ENCODE peak calls at places on chromosomes 3 and 15, in five cellular contexts. One of them, this sample, is unnamed.
A peak's percentile ranks its signal among the peaks of the same experiment; 100 is the strongest.

GRCh38 chr3:18987070-18987469 is 161.2 kb upstream of the KCNH8 start:
- DNase-seq in H1: no peak
- DNase-seq in K562: no peak
- DNase-seq in HepG2: no peak
- DNase-seq in GM12878: no peak
- DNase-seq in this sample: no peak

GRCh38 chr15:32042269-32042996 is 12.1 kb downstream of the CHRNA7 start:
- DNase-seq in H1: no peak
- DNase-seq in K562: no peak
- DNase-seq in HepG2: no peak
- DNase-seq in GM12878: no peak
- DNase-seq in this sample: peak; percentile 51

GRCh38 chr3:165185707-165186327 is 10.4 kb downstream of the SLITRK3 start:
- DNase-seq in K562: peak; percentile 48
- DNase-seq in H1: no peak
- DNase-seq in GM12878: peak; percentile 0
- DNase-seq in HepG2: peak; percentile 55
- DNase-seq in this sample: peak; percentile 64

GRCh38 chr15:59456114-59456513 is 18.1 kb downstream of the FAM81A start:
- DNase-seq in GM12878: no peak
- DNase-seq in HepG2: no peak
- DNase-seq in K562: no peak
- DNase-seq in H1: no peak
- DNase-seq in this sample: no peak

GRCh38 chr3:71131385-71131871 is 452.1 kb downstream of the FOXP1 start:
- DNase-seq in H1: no peak
- DNase-seq in K562: no peak
- DNase-seq in GM12878: no peak
- DNase-seq in HepG2: no peak
- DNase-seq in this sample: no peak

GRCh38 chr15:64134322-64134829 is 17.2 kb upstream of the SNX22 start:
- DNase-seq in K562: no peak
- DNase-seq in H1: no peak
- DNase-seq in HepG2: no peak
- DNase-seq in GM12878: no peak
- DNase-seq in this sample: no peak

GRCh38 chr3:165256554-165256953 is 60.4 kb upstream of the SLITRK3 start:
- DNase-seq in HepG2: no peak
- DNase-seq in H1: no peak
- DNase-seq in K562: no peak
- DNase-seq in GM12878: no peak
- DNase-seq in this sample: no peak

GRCh38 chr15:55917881-55918296 is 75.5 kb downstream of the NEDD4 start:
- DNase-seq in GM12878: no peak
- DNase-seq in K562: peak; percentile 6
- DNase-seq in H1: no peak
- DNase-seq in HepG2: peak; percentile 58
- DNase-seq in this sample: peak; percentile 23

GRCh38 chr3:164539215-164539614 is 539.1 kb downstream of the SI start:
- DNase-seq in K562: no peak
- DNase-seq in H1: no peak
- DNase-seq in HepG2: no peak
- DNase-seq in GM12878: no peak
- DNase-seq in this sample: no peak

GRCh38 chr3:28577941-28578340 is 229.3 kb upstream of the AZI2 start:
- DNase-seq in H1: no peak
- DNase-seq in HepG2: no peak
- DNase-seq in GM12878: no peak
- DNase-seq in K562: no peak
- DNase-seq in this sample: no peak

GRCh38 chr3:193932576-193932975 is 203.4 kb upstream of the HES1 start:
- DNase-seq in H1: no peak
- DNase-seq in GM12878: no peak
- DNase-seq in HepG2: no peak
- DNase-seq in K562: no peak
- DNase-seq in this sample: no peak

GRCh38 chr3:169923189-169923588 is 11.8 kb downstream of the SAMD7 start:
- DNase-seq in K562: no peak
- DNase-seq in HepG2: peak; percentile 6
- DNase-seq in GM12878: no peak
- DNase-seq in H1: no peak
- DNase-seq in this sample: peak; percentile 76

GRCh38 chr15:97168704-97169475 is 791.6 kb upstream of the ARRDC4 start:
- DNase-seq in HepG2: no peak
- DNase-seq in H1: no peak
- DNase-seq in GM12878: no peak
- DNase-seq in K562: no peak
- DNase-seq in this sample: no peak

GRCh38 chr3:146161725-146162047 is 702 bp upstream of the PLOD2 start:
- DNase-seq in H1: no peak
- DNase-seq in K562: no peak
- DNase-seq in HepG2: peak; percentile 50
- DNase-seq in GM12878: no peak
- DNase-seq in this sample: no peak

GRCh38 chr3:35483131-35483530 is 156.2 kb upstream of the ARPP21 start:
- DNase-seq in K562: no peak
- DNase-seq in GM12878: no peak
- DNase-seq in HepG2: no peak
- DNase-seq in H1: no peak
- DNase-seq in this sample: peak; percentile 17

GRCh38 chr3:40846466-40846865 is 321.7 kb downstream of the ZNF621 start:
- DNase-seq in H1: no peak
- DNase-seq in HepG2: no peak
- DNase-seq in GM12878: no peak
- DNase-seq in K562: no peak
- DNase-seq in this sample: no peak

GRCh38 chr3:65485826-65486592 is 552.7 kb downstream of the MAGI1 start:
- DNase-seq in H1: no peak
- DNase-seq in HepG2: no peak
- DNase-seq in GM12878: no peak
- DNase-seq in K562: no peak
- DNase-seq in this sample: no peak

GRCh38 chr15:84387086-84387485 is 151.5 kb downstream of the GOLGA6L4 start:
- DNase-seq in HepG2: no peak
- DNase-seq in K562: no peak
- DNase-seq in GM12878: no peak
- DNase-seq in H1: no peak
- DNase-seq in this sample: no peak

GRCh38 chr3:146196789-146197188 is 35.8 kb upstream of the PLOD2 start:
- DNase-seq in GM12878: no peak
- DNase-seq in K562: no peak
- DNase-seq in HepG2: no peak
- DNase-seq in H1: no peak
- DNase-seq in this sample: no peak

GRCh38 chr15:80210612-80211554 is 41.1 kb downstream of the CTXND1 start:
- DNase-seq in H1: no peak
- DNase-seq in GM12878: no peak
- DNase-seq in K562: no peak
- DNase-seq in HepG2: no peak
- DNase-seq in this sample: no peak

GRCh38 chr3:130759692-130760338 is 13.2 kb upstream of the PIK3R4 start:
- DNase-seq in GM12878: no peak
- DNase-seq in H1: no peak
- DNase-seq in K562: peak; percentile 8
- DNase-seq in HepG2: peak; percentile 41
- DNase-seq in this sample: peak; percentile 55

GRCh38 chr3:27253831-27254230 is 115.4 kb downstream of the NEK10 start:
- DNase-seq in H1: peak; percentile 17
- DNase-seq in GM12878: peak; percentile 1
- DNase-seq in HepG2: peak; percentile 25
- DNase-seq in K562: no peak
- DNase-seq in this sample: peak; percentile 40

GRCh38 chr15:74776851-74777768 is 4.8 kb upstream of the CSK start:
- DNase-seq in K562: no peak
- DNase-seq in HepG2: no peak
- DNase-seq in H1: no peak
- DNase-seq in GM12878: peak; percentile 86
- DNase-seq in this sample: peak; percentile 54

GRCh38 chr3:61564405-61565059 is 3.2 kb downstream of the PTPRG start:
- DNase-seq in H1: no peak
- DNase-seq in HepG2: no peak
- DNase-seq in K562: peak; percentile 7
- DNase-seq in GM12878: no peak
- DNase-seq in this sample: peak; percentile 79

DNA sequence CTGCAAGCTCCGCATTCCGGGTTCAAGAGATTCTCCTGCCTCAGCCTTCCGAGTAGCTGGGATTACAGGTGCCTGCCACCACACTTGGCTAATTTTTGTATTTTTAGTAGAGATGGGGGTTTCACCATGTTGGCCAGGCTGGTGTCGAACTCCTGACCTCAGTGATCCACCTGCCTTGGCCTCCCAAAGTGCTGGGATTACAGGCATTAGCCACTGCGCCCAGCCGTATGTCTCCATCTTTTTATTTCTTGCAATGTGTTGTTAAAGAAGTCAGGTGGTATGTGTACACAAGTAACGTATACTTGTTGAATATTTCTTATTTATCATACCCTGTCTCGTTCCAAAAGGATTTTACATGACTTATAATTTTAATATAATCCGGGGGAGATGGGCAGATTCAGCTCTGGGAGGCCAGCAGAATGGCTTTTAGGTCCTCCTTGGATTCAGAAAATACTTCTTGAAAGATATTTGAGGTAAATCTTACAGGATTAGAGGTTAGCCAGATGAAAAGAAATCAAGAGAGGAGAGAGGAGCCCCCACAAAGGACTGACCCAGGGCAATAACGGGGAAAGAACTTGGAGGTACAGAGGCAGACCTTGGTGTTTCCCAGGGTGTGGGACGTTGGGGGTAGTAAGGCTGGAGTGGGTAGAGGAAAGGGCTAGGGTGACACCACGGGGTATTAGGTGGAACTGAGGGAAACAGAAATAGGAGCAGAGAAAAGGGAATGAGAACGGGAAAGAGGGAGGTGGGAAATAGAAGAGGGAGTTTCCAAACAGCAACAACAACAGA is 27.2 kb upstream of the MUC20 start:
- DNase-seq in GM12878: no peak
- DNase-seq in K562: no peak
- DNase-seq in HepG2: no peak
- DNase-seq in H1: no peak
- DNase-seq in this sample: no peak
- TF ChIP-seq GABPA in GM12878: no peak
- TF ChIP-seq GABPA in K562: no peak
- TF ChIP-seq GABPA in HepG2: no peak
- TF ChIP-seq GABPA in H1: no peak
- TF ChIP-seq GABPA in this sample: no peak

GRCh38 chr3:128079823-128080222 is 27.6 kb downstream of the SEC61A1 start:
- DNase-seq in H1: no peak
- DNase-seq in GM12878: no peak
- DNase-seq in K562: no peak
- DNase-seq in HepG2: no peak
- DNase-seq in this sample: no peak

GRCh38 chr3:128078875-128079274 is 26.6 kb downstream of the SEC61A1 start:
- DNase-seq in K562: no peak
- DNase-seq in HepG2: no peak
- DNase-seq in GM12878: no peak
- DNase-seq in H1: no peak
- DNase-seq in this sample: no peak

GRCh38 chr3:128081846-128082245 is 29.6 kb downstream of the SEC61A1 start:
- DNase-seq in GM12878: no peak
- DNase-seq in H1: no peak
- DNase-seq in HepG2: no peak
- DNase-seq in K562: no peak
- DNase-seq in this sample: no peak

GRCh38 chr3:128081226-128081625 is 29.0 kb downstream of the SEC61A1 start:
- DNase-seq in HepG2: no peak
- DNase-seq in K562: no peak
- DNase-seq in GM12878: no peak
- DNase-seq in H1: no peak
- DNase-seq in this sample: no peak

DNA sequence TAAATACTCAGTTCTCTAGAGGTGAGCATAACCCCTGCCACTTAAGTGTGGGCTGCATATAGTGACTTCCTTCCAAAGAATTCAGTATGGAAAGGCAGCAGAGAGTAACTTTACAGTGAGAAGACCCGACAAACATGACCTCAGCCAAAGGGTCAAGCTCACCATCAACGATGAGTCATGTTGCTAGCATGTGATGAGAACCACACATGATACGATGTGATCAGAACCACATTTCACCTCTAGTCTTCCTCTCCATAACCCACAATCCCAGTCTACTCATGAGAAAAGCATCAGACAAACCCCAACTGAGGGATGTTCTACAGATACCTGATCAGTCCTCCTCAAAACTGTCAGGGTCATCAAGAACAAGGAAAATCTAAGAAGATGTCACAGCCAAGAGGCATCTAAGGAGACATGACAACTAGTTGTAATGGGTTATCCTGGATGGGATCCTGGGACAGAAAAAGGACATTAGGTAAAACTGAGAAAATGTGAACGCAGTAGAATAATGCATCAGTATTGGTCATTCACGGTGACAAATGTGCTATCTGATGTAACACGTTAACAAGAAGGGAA is 28.2 kb downstream of the SEC61A1 start:
- DNase-seq in K562: peak; percentile 48
- DNase-seq in GM12878: no peak
- DNase-seq in H1: no peak
- DNase-seq in HepG2: peak; percentile 62
- DNase-seq in this sample: no peak
- H3K36me3 ChIP-seq in K562: peaks cover 74% of the 10 kb centered on the region
- H3K36me3 ChIP-seq in GM12878: peaks cover 18% of the 10 kb centered on the region
- H3K36me3 ChIP-seq in H1: peaks cover 41% of the 10 kb centered on the region
- H3K36me3 ChIP-seq in HepG2: peaks cover 18% of the 10 kb centered on the region
- H3K36me3 ChIP-seq in this sample: peaks cover 66% of the 10 kb centered on the region

GRCh38 chr3:188948658-188949400 is 222.9 kb upstream of the TPRG1 start:
- DNase-seq in HepG2: peak; percentile 48
- DNase-seq in H1: no peak
- DNase-seq in GM12878: no peak
- DNase-seq in K562: no peak
- DNase-seq in this sample: no peak
- TF ChIP-seq GABPA in HepG2: no peak
- TF ChIP-seq GABPA in H1: no peak
- TF ChIP-seq GABPA in GM12878: no peak
- TF ChIP-seq GABPA in K562: no peak
- TF ChIP-seq GABPA in this sample: no peak

DNA sequence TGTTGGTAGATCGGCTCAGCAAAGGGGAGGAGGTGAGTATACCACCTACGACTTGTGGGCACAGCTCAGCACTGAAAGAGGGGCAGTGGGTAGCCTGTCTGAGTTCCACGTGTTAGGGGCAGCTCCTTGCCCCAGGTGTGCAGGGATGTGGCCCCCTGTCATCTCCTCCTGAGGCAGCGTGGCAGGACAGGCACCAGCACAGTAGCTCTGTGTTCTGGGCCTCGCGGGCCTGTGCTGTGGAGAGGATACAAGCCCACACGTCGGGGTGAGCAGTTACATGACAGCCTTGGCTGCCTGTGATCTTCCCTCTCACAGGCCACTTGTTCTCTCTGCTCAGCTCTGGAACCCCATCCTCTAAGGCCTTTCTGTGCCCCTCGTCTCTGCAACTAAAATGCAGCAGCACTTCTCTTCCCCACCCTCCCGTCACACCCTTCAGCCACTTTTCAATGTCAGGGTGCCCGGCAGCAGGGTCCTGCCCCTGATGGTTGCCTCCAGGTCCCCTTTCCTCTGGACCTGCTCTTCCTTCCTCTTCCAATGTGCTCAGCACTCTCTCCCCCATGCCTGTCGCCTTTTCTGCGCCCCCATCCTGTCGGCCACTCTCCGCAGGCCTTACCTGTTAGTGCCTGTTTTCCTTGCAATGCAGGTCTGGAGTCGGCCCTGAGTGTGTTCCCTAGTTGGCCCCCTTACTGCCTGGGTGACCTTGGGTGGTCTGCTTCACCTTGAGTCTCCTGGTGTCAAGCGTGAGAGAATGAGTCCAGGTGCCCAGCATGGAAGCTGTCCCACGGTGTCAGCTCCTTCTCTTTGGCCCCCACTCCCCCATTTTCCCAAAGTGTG is 18.2 kb upstream of the CPNE9 start:
- DNase-seq in HepG2: no peak
- DNase-seq in K562: no peak
- DNase-seq in GM12878: no peak
- DNase-seq in H1: no peak
- DNase-seq in this sample: no peak
- H3K36me3 ChIP-seq in HepG2: peaks cover 47% of the 10 kb centered on the region
- H3K36me3 ChIP-seq in K562: peaks cover 94% of the 10 kb centered on the region
- H3K36me3 ChIP-seq in GM12878: peaks cover 47% of the 10 kb centered on the region
- H3K36me3 ChIP-seq in H1: peaks cover 34% of the 10 kb centered on the region
- H3K36me3 ChIP-seq in this sample: peaks cover 90% of the 10 kb centered on the region